ENCODE peak calls at places on chromosomes 4 and X, in six cellular contexts. V, O, J, Z, Q and N are unnamed samples.
A peak's percentile ranks its signal among the peaks of the same experiment; 100 is the strongest.

GRCh38 chr4:24824720-24825119 is 29.3 kb downstream of the SOD3 start:
- DNase-seq in V (no peak), Z (peak; percentile 47), O (peak; percentile 49), Q (no peak), J (no peak), N (no peak)

GRCh38 chr4:158798062-158798461 is 29.2 kb downstream of the FNIP2 start:
- DNase-seq in J (no peak), Q (no peak), Z (no peak), O (no peak), V (no peak), N (no peak)

GRCh38 chrX:24782011-24782410 is 88.3 kb downstream of the POLA1 start:
- DNase-seq in Q (no peak), J (no peak), V (no peak), O (no peak), Z (no peak), N (no peak)

GRCh38 chrX:24515447-24515846 is 50.4 kb downstream of the PDK3 start:
- DNase-seq in Z (no peak), V (no peak), Q (peak; percentile 36), J (no peak), O (no peak), N (peak; percentile 6)

GRCh38 chr4:118964891-118965411 is 76.3 kb downstream of the SYNPO2 start:
- DNase-seq in O (no peak), V (no peak), Z (no peak), J (peak; percentile 83), Q (peak; percentile 62), N (no peak)

GRCh38 chr4:185399466-185399865 is 2.8 kb downstream of the ANKRD37 start:
- DNase-seq in O (no peak), Z (no peak), J (no peak), Q (no peak), V (no peak), N (no peak)

GRCh38 chrX:79290596-79290995 is 76.5 kb downstream of the ITM2A start:
- DNase-seq in Q (no peak), Z (no peak), O (no peak), J (no peak), V (no peak), N (no peak)

GRCh38 chr4:55297346-55297745 is 48.7 kb upstream of the SRD5A3 start:
- DNase-seq in Q (no peak), J (no peak), O (no peak), Z (no peak), V (no peak), N (no peak)

GRCh38 chr4:53551963-53552362 is 39.3 kb downstream of the LNX1 start:
- DNase-seq in Q (no peak), O (no peak), J (no peak), Z (no peak), V (no peak), N (no peak)

GRCh38 chr4:157558016-157558415 is 337.5 kb downstream of the GRIA2 start:
- DNase-seq in Q (no peak), V (no peak), Z (no peak), J (no peak), O (no peak), N (no peak)

GRCh38 chr4:54746228-54746627 is 88.5 kb downstream of the KIT start:
- DNase-seq in O (no peak), V (no peak), J (no peak), Q (no peak), Z (no peak), N (no peak)

GRCh38 chrX:53357799-53358530 is 64.5 kb downstream of the SMC1A start:
- DNase-seq in Z (no peak), J (no peak), V (no peak), O (no peak), Q (no peak), N (peak; percentile 2)

GRCh38 chr4:17958185-17958584 is 63.4 kb downstream of the LCORL start:
- DNase-seq in V (no peak), O (no peak), Q (no peak), J (no peak), Z (no peak), N (no peak)

GRCh38 chrX:149495573-149496071 is 9.5 kb downstream of the IDS start:
- DNase-seq in V (no peak), Q (no peak), Z (no peak), J (no peak), O (no peak), N (no peak)

GRCh38 chrX:78747471-78747870 is at the start of gene LPAR4:
- DNase-seq in Z (no peak), Q (peak; percentile 13), O (no peak), J (no peak), V (no peak), N (no peak)

GRCh38 chrX:108091878-108092291 is 307 bp downstream of the ATG4A start:
- DNase-seq in O (no peak), Z (no peak), V (no peak), Q (no peak), J (no peak), N (peak; percentile 61)

GRCh38 chr4:166277851-166278250 is 404.8 kb downstream of the TLL1 start:
- DNase-seq in Q (no peak), V (no peak), Z (no peak), O (no peak), J (no peak), N (no peak)

GRCh38 chr4:14929669-14930068 is 72.6 kb upstream of the CPEB2 start:
- DNase-seq in J (no peak), O (no peak), V (no peak), Q (no peak), Z (no peak), N (no peak)

GRCh38 chrX:20374866-20375530 is 108.3 kb upstream of the RPS6KA3 start:
- DNase-seq in O (no peak), Q (no peak), Z (no peak), V (no peak), J (no peak), N (peak; percentile 1)

GRCh38 chrX:109783712-109784109 is 50.7 kb upstream of the ACSL4 start:
- DNase-seq in V (no peak), O (peak; percentile 71), J (no peak), Z (no peak), Q (no peak), N (no peak)

GRCh38 chrX:87728459-87728858 is 210.9 kb downstream of the KLHL4 start:
- DNase-seq in V (no peak), Q (peak; percentile 24), O (no peak), Z (no peak), J (no peak), N (no peak)

GRCh38 chr4:145069361-145069760 is 28.6 kb downstream of the ANAPC10 start:
- DNase-seq in V (no peak), Z (no peak), O (no peak), Q (no peak), J (no peak), N (no peak)

GRCh38 chr4:113303315-113303714 is 253.9 kb downstream of the ANK2 start:
- DNase-seq in Z (no peak), J (no peak), V (no peak), Q (no peak), O (no peak), N (no peak)

GRCh38 chr4:55742655-55743191 is 76.9 kb upstream of the EXOC1L start:
- DNase-seq in O (no peak), J (no peak), Q (peak; percentile 43), V (no peak), Z (no peak), N (peak; percentile 77)

GRCh38 chr4:48341776-48342558 is 638 bp downstream of the SLAIN2 start:
- DNase-seq in Z (peak; percentile 87), O (peak; percentile 21), J (no peak), Q (peak; percentile 45), V (peak; percentile 81), N (peak; percentile 70)

DNA sequence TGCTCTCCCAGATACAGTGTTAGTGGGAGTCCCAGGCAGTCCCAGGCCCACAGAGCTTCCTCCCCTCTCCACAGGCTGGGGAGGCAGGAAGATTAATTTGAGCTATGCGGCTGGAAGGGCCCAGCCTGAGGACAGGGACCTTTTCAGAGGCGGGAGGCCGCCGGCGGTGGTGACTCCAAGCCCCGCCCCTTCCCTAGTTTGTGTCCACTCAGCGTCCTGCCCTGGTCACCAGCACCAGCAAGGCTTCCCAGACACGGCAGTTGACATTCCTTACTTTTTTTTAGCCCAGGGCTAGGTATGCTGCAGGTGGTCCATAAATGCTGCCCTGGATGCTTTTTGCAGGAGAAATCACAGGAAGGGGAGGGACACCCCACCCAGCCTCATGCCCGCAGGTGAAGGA is 67.7 kb upstream of the LRPAP1 start:
- DNase-seq in Z (no peak), O (no peak), V (no peak), Q (no peak), J (no peak), N (no peak)
- TF ChIP-seq POLR2A in Z (no peak), O (no peak), V (no peak), Q (no peak), J (no peak), N (no peak)

DNA sequence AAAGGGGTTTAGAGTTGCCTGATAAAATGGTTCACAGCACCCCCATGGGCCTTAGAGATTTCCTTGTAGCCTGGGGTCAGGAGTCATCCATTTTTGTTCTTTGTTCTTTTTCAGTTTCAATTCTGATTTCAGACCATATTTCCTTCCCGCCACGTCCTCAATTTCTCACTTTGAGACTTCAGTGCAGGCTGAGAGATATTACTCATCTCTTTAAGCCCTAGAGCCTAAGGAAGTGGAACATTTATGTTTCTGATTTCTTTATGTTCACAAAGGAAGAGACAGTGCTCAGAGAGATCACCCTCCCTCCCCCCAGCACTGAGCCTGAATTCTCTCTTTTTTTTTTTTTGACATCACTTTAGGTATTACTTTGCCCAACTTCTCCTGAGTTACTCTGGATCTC is 56.3 kb downstream of the MSN start:
- DNase-seq in J (no peak), V (no peak), Z (no peak), Q (no peak), O (no peak), N (no peak)
- TF ChIP-seq POLR2A in J (no peak), V (no peak), Z (no peak), Q (no peak), O (no peak), N (no peak)

GRCh38 chr4:3291969-3292570 is 751 bp upstream of the RGS12 start:
- DNase-seq in Z (peak; percentile 83), O (peak; percentile 69), Q (peak; percentile 44), J (no peak), V (peak; percentile 82), N (peak; percentile 64)
- TF ChIP-seq POLR2A in Z (no peak), O (no peak), Q (no peak), J (no peak), V (no peak), N (no peak)

DNA sequence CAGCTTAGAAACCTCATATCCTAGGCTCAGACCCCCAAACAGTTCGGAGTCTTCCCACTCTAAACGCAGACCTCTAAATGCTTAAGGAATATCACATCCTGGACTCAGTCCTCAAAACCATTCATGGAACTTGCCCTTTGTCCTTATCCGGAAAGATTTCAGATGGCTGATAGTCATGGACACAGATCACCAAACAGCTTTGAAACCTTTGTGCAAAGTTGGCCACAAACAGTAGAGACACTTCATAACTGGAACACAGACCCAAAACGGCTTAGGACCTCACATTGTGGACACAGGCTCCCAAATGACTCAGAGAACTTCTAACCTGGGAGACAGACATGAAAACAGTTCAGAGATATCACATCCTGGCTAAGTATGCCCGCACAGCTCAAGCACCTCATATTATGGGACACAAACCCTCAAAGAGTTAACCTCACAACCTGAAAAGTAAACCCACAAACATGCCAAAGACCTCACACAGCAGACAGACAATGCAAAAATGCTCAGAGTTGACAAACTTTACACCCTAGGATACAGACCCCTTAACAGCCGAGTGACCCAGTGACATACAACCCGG is 15.5 kb downstream of the SUV39H1 start:
- DNase-seq in O (no peak), Z (no peak), Q (no peak), V (no peak), J (no peak), N (no peak)
- TF ChIP-seq POLR2A in O (no peak), Z (no peak), Q (no peak), V (no peak), J (no peak), N (no peak)